ENCODE peak calls at places on chromosomes 6 and 20, in five cellular contexts. K, E, B, J and S are unnamed samples.

GRCh38 chr20:10672579-10673127 is 1.1 kb downstream of the JAG1 start:
- DNase-seq in K (peak; percentile 38), E (peak; percentile 75), B (peak; percentile 59), J (peak; percentile 77), S (no peak)

GRCh38 chr6:53898026-53898795 is 103.4 kb downstream of the LRRC1 start:
- DNase-seq in K (no peak), E (no peak), B (no peak), J (no peak), S (no peak)

GRCh38 chr6:74946961-74947360 is 258.9 kb downstream of the COL12A1 start:
- DNase-seq in K (no peak), E (no peak), B (no peak), J (no peak), S (no peak)

GRCh38 chr20:7770578-7770977 is 169.7 kb downstream of the HAO1 start:
- DNase-seq in K (no peak), E (no peak), B (no peak), J (peak; percentile 44), S (no peak)

GRCh38 chr20:33482581-33482980 is 7.3 kb upstream of the CBFA2T2 start:
- DNase-seq in K (no peak), E (no peak), B (no peak), J (no peak), S (no peak)

GRCh38 chr6:159513074-159513473 is 180.0 kb downstream of the SOD2 start:
- DNase-seq in K (no peak), E (no peak), B (no peak), J (no peak), S (no peak)

GRCh38 chr6:158488065-158488464 is 71.8 kb upstream of the TMEM181 start:
- DNase-seq in K (no peak), E (no peak), B (no peak), J (no peak), S (peak; percentile 27)

GRCh38 chr20:31822421-31823330 is 3.5 kb downstream of the MYLK2 start:
- DNase-seq in K (peak; percentile 62), E (peak; percentile 99), B (peak; percentile 83), J (peak; percentile 51), S (no peak)

GRCh38 chr20:24658920-24659660 is 189.7 kb downstream of the SYNDIG1 start:
- DNase-seq in K (no peak), E (no peak), B (no peak), J (no peak), S (no peak)

GRCh38 chr6:92361990-92362770 is 1057.2 kb downstream of the EPHA7 start:
- DNase-seq in K (no peak), E (no peak), B (no peak), J (no peak), S (no peak)

GRCh38 chr6:6328451-6328850 is 8.0 kb upstream of the F13A1 start:
- DNase-seq in K (no peak), E (no peak), B (no peak), J (no peak), S (no peak)

GRCh38 chr6:125918681-125919566 is 37.6 kb upstream of the HINT3 start:
- DNase-seq in K (peak; percentile 85), E (no peak), B (peak; percentile 21), J (peak; percentile 73), S (no peak)

GRCh38 chr6:41707565-41708200 is 27.7 kb downstream of the TFEB start:
- DNase-seq in K (peak; percentile 74), E (no peak), B (no peak), J (peak; percentile 72), S (no peak)

GRCh38 chr6:151494235-151494950 is 576 bp downstream of the CCDC170 start:
- DNase-seq in K (peak; percentile 44), E (peak; percentile 9), B (peak; percentile 44), J (no peak), S (no peak)

GRCh38 chr20:52145587-52145986 is 46.0 kb downstream of the ZFP64 start:
- DNase-seq in K (no peak), E (no peak), B (no peak), J (no peak), S (no peak)

GRCh38 chr6:105651969-105652368 is 249.1 kb upstream of the PREP start:
- DNase-seq in K (no peak), E (no peak), B (no peak), J (no peak), S (no peak)

GRCh38 chr6:40395066-40395697 is 192.0 kb downstream of the LRFN2 start:
- DNase-seq in K (no peak), E (no peak), B (no peak), J (no peak), S (no peak)

GRCh38 chr20:51001697-51002265 is 21.1 kb downstream of the KCNG1 start:
- DNase-seq in K (no peak), E (no peak), B (no peak), J (no peak), S (no peak)

GRCh38 chr20:43993552-43993951 is 78.9 kb downstream of the TOX2 start:
- DNase-seq in K (no peak), E (no peak), B (no peak), J (no peak), S (no peak)

GRCh38 chr20:32352101-32352720 is 5.9 kb upstream of the ASXL1 start:
- DNase-seq in K (no peak), E (no peak), B (no peak), J (no peak), S (no peak)

GRCh38 chr20:25136643-25137559 is 55.0 kb upstream of the VSX1 start:
- DNase-seq in K (no peak), E (no peak), B (peak; percentile 56), J (no peak), S (peak; percentile 39)

GRCh38 chr6:91376686-91377085 is 789.8 kb upstream of the MAP3K7 start:
- DNase-seq in K (no peak), E (peak; percentile 0), B (no peak), J (no peak), S (no peak)

GRCh38 chr20:17806739-17807441 is 107.1 kb downstream of the BANF2 start:
- DNase-seq in K (no peak), E (peak; percentile 70), B (peak; percentile 94), J (no peak), S (no peak)

GRCh38 chr6:456358-456857 is 64.9 kb downstream of the IRF4 start:
- DNase-seq in K (no peak), E (no peak), B (no peak), J (no peak), S (no peak)

GRCh38 chr20:3580412-3580811 is 82.8 kb downstream of the GFRA4 start:
- DNase-seq in K (no peak), E (peak; percentile 34), B (no peak), J (no peak), S (no peak)

GRCh38 chr20:872855-873520 is 39.5 kb downstream of the FAM110A start:
- DNase-seq in K (no peak), E (peak; percentile 91), B (no peak), J (no peak), S (no peak)

GRCh38 chr6:169160855-169161560 is 92.6 kb downstream of the THBS2 start:
- DNase-seq in K (no peak), E (no peak), B (no peak), J (no peak), S (no peak)

GRCh38 chr6:257774-258173 is 34.5 kb upstream of the DUSP22 start:
- DNase-seq in K (no peak), E (no peak), B (no peak), J (peak; percentile 54), S (no peak)

GRCh38 chr20:5080384-5080877 is 39.3 kb downstream of the PCNA start:
- DNase-seq in K (peak; percentile 76), E (no peak), B (peak; percentile 25), J (peak; percentile 67), S (no peak)

GRCh38 chr20:5081196-5081595 is 38.6 kb downstream of the PCNA start:
- DNase-seq in K (no peak), E (no peak), B (no peak), J (no peak), S (no peak)

GRCh38 chr20:5074050-5074674 is 45.6 kb downstream of the PCNA start:
- DNase-seq in K (no peak), E (no peak), B (no peak), J (no peak), S (no peak)

GRCh38 chr20:5077761-5078387 is 41.9 kb downstream of the PCNA start:
- DNase-seq in K (peak; percentile 80), E (no peak), B (no peak), J (no peak), S (no peak)

GRCh38 chr20:5078399-5078958 is 41.3 kb downstream of the PCNA start:
- DNase-seq in K (peak; percentile 98), E (no peak), B (no peak), J (peak; percentile 88), S (no peak)
- H3K4me3 ChIP-seq in K (peak overlapping the region; percentile 85), E (no peak overlapping the region), B (no peak overlapping the region), J (no peak overlapping the region), S (peak overlapping the region; percentile 20)

GRCh38 chr6:149478631-149479314 is 6.0 kb downstream of the ZC3H12D start:
- DNase-seq in K (no peak), E (no peak), B (no peak), J (no peak), S (no peak)
- H3K4me3 ChIP-seq in K (peak overlapping the region; percentile 97), E (no peak overlapping the region), B (no peak overlapping the region), J (peak overlapping the region; percentile 24), S (no peak overlapping the region)

DNA sequence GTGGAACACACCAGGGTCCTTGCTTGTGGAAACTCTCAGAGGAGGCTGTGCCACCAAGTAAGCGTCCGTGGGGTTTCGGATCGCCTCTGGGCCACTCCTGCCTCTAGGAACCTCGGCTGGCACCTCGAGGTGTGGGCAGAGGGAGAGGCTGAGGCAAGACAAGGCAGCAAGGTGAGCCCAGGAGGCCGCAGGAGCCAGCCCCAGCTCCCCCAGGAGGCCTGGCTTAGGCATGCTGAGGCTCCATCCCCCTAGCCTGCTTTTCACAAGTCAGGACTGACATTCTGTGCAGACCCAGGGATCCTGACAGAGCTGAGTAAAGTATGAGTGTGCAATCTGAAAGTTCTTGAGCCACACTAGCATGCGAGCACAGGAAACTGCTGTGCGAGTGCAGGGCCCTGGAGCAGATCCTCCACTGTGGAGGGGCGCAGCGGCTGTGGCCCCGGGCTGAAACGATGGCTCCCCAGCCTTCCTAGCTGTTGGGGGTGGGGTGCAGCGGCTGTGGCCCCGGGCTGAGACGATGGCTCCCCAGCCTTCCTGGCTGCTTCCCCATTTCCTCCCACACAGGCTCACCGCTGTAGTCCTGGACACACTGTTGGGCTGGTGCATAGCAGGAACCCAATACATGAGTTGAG is 75.2 kb upstream of the CD93 start:
- DNase-seq in K (no peak), E (no peak), B (peak; percentile 11), J (peak; percentile 40), S (no peak)
- H3K4me3 ChIP-seq in K (no peak overlapping the region), E (no peak overlapping the region), B (no peak overlapping the region), J (no peak overlapping the region), S (no peak overlapping the region)

GRCh38 chr6:139181236-139181635 is 46.4 kb downstream of the HECA start:
- DNase-seq in K (no peak), E (no peak), B (no peak), J (no peak), S (no peak)
- H3K4me3 ChIP-seq in K (no peak overlapping the region), E (no peak overlapping the region), B (no peak overlapping the region), J (no peak overlapping the region), S (no peak overlapping the region)